ENCODE peak calls at places on chromosomes 6 and 20, in seven cellular contexts. B, Y, A, N, T, O and H are unnamed samples.

GRCh38 chr6:19822134-19822533 is 15.0 kb upstream of the ID4 start:
- DNase-seq in O (no peak), T (no peak), B (no peak), Y (no peak), A (no peak), N (no peak), H (no peak)

GRCh38 chr20:38001173-38001875 is 31.9 kb downstream of the TTI1 start:
- DNase-seq in N (peak; percentile 28), T (no peak), O (peak; percentile 4), A (no peak), B (no peak), Y (no peak), H (no peak)

GRCh38 chr20:25459916-25460590 is 52.6 kb downstream of the GINS1 start:
- DNase-seq in T (no peak), Y (no peak), N (no peak), B (no peak), O (no peak), A (no peak), H (no peak)

GRCh38 chr6:149480502-149481280 is 4.1 kb downstream of the ZC3H12D start:
- DNase-seq in A (no peak), Y (no peak), N (peak; percentile 54), T (no peak), O (no peak), B (no peak), H (peak; percentile 82)

GRCh38 chr6:46626228-46626909 is 26.2 kb downstream of the CYP39A1 start:
- DNase-seq in O (no peak), N (no peak), T (no peak), Y (no peak), A (no peak), B (no peak), H (no peak)

GRCh38 chr6:135985471-135985870 is 134.0 kb downstream of the PDE7B start:
- DNase-seq in T (no peak), B (no peak), Y (no peak), A (no peak), N (no peak), O (no peak), H (no peak)

GRCh38 chr20:22217712-22218352 is 366.5 kb downstream of the FOXA2 start:
- DNase-seq in T (no peak), B (no peak), Y (peak; percentile 40), N (no peak), O (no peak), A (no peak), H (no peak)

GRCh38 chr20:56605597-56605996 is 23.5 kb upstream of the TFAP2C start:
- DNase-seq in Y (no peak), O (no peak), N (no peak), B (no peak), T (no peak), A (no peak), H (no peak)

GRCh38 chr20:14234666-14235295 is 102.6 kb downstream of the FLRT3 start:
- DNase-seq in N (no peak), A (no peak), T (no peak), Y (no peak), B (no peak), O (no peak), H (no peak)

GRCh38 chr6:95431637-95432228 is 145.6 kb upstream of the MANEA start:
- DNase-seq in Y (no peak), A (no peak), N (peak; percentile 46), B (no peak), T (peak; percentile 61), O (no peak), H (no peak)

GRCh38 chr6:145214570-145214969 is 520.8 kb downstream of the EPM2A start:
- DNase-seq in B (no peak), N (no peak), A (no peak), O (no peak), T (no peak), Y (no peak), H (no peak)

GRCh38 chr6:160202411-160202810 is 56.2 kb downstream of the SLC22A2 start:
- DNase-seq in T (no peak), Y (no peak), N (no peak), A (no peak), O (no peak), B (no peak), H (no peak)

GRCh38 chr6:20202699-20203302 is 9.5 kb downstream of the MBOAT1 start:
- DNase-seq in B (no peak), T (no peak), N (no peak), O (no peak), Y (no peak), A (no peak), H (no peak)

GRCh38 chr6:89680150-89680549 is 41.6 kb upstream of the LYRM2 start:
- DNase-seq in O (no peak), Y (no peak), T (no peak), A (no peak), B (no peak), N (no peak), H (no peak)

GRCh38 chr20:25453035-25453810 is 45.8 kb downstream of the GINS1 start:
- DNase-seq in A (no peak), N (no peak), O (no peak), T (peak; percentile 21), B (no peak), Y (no peak), H (peak; percentile 40)

GRCh38 chr20:15902493-15902892 is 670.8 kb downstream of the KIF16B start:
- DNase-seq in N (no peak), T (no peak), B (no peak), A (no peak), O (no peak), Y (no peak), H (no peak)

GRCh38 chr6:6942826-6943225 is 164.9 kb upstream of the RREB1 start:
- DNase-seq in T (no peak), B (no peak), A (peak; percentile 82), O (no peak), N (peak; percentile 5), Y (peak; percentile 78), H (peak; percentile 85)

GRCh38 chr6:8579372-8579771 is 144.0 kb upstream of the SLC35B3 start:
- DNase-seq in O (no peak), Y (no peak), A (no peak), N (no peak), B (no peak), T (no peak), H (no peak)

GRCh38 chr20:33411711-33412483 is 10.6 kb upstream of the CDK5RAP1 start:
- DNase-seq in B (no peak), A (no peak), O (no peak), Y (no peak), T (no peak), N (no peak), H (no peak)

GRCh38 chr20:37662261-37662660 is 31.6 kb upstream of the CTNNBL1 start:
- DNase-seq in N (no peak), O (no peak), B (no peak), T (no peak), A (no peak), Y (no peak), H (no peak)

GRCh38 chr6:109762769-109763450 is 71.8 kb downstream of the FIG4 start:
- DNase-seq in A (no peak), O (no peak), N (no peak), T (no peak), Y (no peak), B (no peak), H (no peak)

GRCh38 chr6:169220068-169220964 is 33.3 kb downstream of the THBS2 start:
- DNase-seq in A (no peak), N (no peak), B (peak; percentile 56), Y (no peak), T (no peak), O (no peak), H (no peak)

GRCh38 chr6:1202201-1202600 is 109.7 kb upstream of the FOXQ1 start:
- DNase-seq in B (no peak), T (no peak), Y (no peak), N (peak; percentile 22), A (no peak), O (no peak), H (no peak)

GRCh38 chr6:90284745-90285481 is 11.7 kb downstream of the BACH2 start:
- DNase-seq in N (peak; percentile 39), Y (no peak), T (no peak), O (no peak), A (no peak), B (no peak), H (peak; percentile 66)

GRCh38 chr6:159042003-159042823 is 2.6 kb downstream of the TAGAP start:
- DNase-seq in B (no peak), Y (peak; percentile 49), N (peak; percentile 77), A (peak; percentile 71), O (peak; percentile 52), T (peak; percentile 77), H (peak; percentile 88)

GRCh38 chr6:118644007-118644406 is 7.4 kb downstream of the CEP85L start:
- DNase-seq in A (no peak), B (no peak), N (no peak), T (no peak), O (no peak), Y (no peak), H (no peak)

GRCh38 chr6:21109421-21110178 is 484.0 kb upstream of the SOX4 start:
- DNase-seq in B (no peak), N (no peak), Y (no peak), T (no peak), A (no peak), O (no peak), H (no peak)

GRCh38 chr6:149771925-149772324 is 22.4 kb downstream of the PCMT1 start:
- DNase-seq in A (no peak), B (no peak), N (no peak), Y (no peak), T (no peak), O (no peak), H (no peak)